ENCODE peak calls at places on chromosome 13, in ten cellular contexts. One of them, this sample, is unnamed.

GRCh38 chr13:62234780-62235530 is 819.3 kb upstream of the PCDH20 start:
- DNase-seq in AG09319: no peak
- DNase-seq in fibroblast of the aortic adventitia: no peak
- DNase-seq in HL-60: no peak
- DNase-seq in thoracic aorta: no peak
- DNase-seq in Calu3: no peak
- DNase-seq in heart right ventricle: no peak
- DNase-seq in right atrium auricular region: no peak
- DNase-seq in AG04450: no peak
- DNase-seq in mesothelial cell of epicardium: no peak
- DNase-seq in this sample: no peak

GRCh38 chr13:105471683-105472082 is 1063.8 kb downstream of the EFNB2 start:
- DNase-seq in heart right ventricle: no peak
- DNase-seq in fibroblast of the aortic adventitia: peak; percentile 40
- DNase-seq in AG09319: no peak
- DNase-seq in thoracic aorta: no peak
- DNase-seq in AG04450: no peak
- DNase-seq in right atrium auricular region: no peak
- DNase-seq in mesothelial cell of epicardium: no peak
- DNase-seq in Calu3: no peak
- DNase-seq in HL-60: no peak
- DNase-seq in this sample: no peak

GRCh38 chr13:49791753-49792549 is 531 bp downstream of the KPNA3 start:
- DNase-seq in thoracic aorta: no peak
- DNase-seq in AG09319: no peak
- DNase-seq in HL-60: peak; percentile 48
- DNase-seq in Calu3: peak; percentile 28
- DNase-seq in right atrium auricular region: no peak
- DNase-seq in fibroblast of the aortic adventitia: peak; percentile 45
- DNase-seq in mesothelial cell of epicardium: peak; percentile 38
- DNase-seq in heart right ventricle: peak; percentile 56
- DNase-seq in AG04450: no peak
- DNase-seq in this sample: peak; percentile 58

GRCh38 chr13:45209229-45209628 is 8.4 kb upstream of the KCTD4 start:
- DNase-seq in heart right ventricle: no peak
- DNase-seq in AG04450: no peak
- DNase-seq in fibroblast of the aortic adventitia: peak; percentile 67
- DNase-seq in right atrium auricular region: no peak
- DNase-seq in Calu3: no peak
- DNase-seq in mesothelial cell of epicardium: no peak
- DNase-seq in thoracic aorta: no peak
- DNase-seq in AG09319: no peak
- DNase-seq in HL-60: peak; percentile 26
- DNase-seq in this sample: no peak

GRCh38 chr13:101474419-101474957 is 22.0 kb downstream of the ITGBL1 start:
- DNase-seq in mesothelial cell of epicardium: no peak
- DNase-seq in heart right ventricle: no peak
- DNase-seq in HL-60: no peak
- DNase-seq in right atrium auricular region: no peak
- DNase-seq in fibroblast of the aortic adventitia: peak; percentile 84
- DNase-seq in thoracic aorta: no peak
- DNase-seq in AG04450: peak; percentile 90
- DNase-seq in AG09319: peak; percentile 61
- DNase-seq in Calu3: peak; percentile 22
- DNase-seq in this sample: no peak

GRCh38 chr13:29918845-29919244 is 68.4 kb upstream of the UBL3 start:
- DNase-seq in heart right ventricle: no peak
- DNase-seq in right atrium auricular region: no peak
- DNase-seq in AG04450: no peak
- DNase-seq in thoracic aorta: no peak
- DNase-seq in AG09319: peak; percentile 61
- DNase-seq in fibroblast of the aortic adventitia: peak; percentile 86
- DNase-seq in HL-60: no peak
- DNase-seq in Calu3: peak; percentile 47
- DNase-seq in mesothelial cell of epicardium: no peak
- DNase-seq in this sample: no peak

GRCh38 chr13:41049480-41049879 is 11.8 kb upstream of the WBP4 start:
- DNase-seq in heart right ventricle: no peak
- DNase-seq in mesothelial cell of epicardium: no peak
- DNase-seq in thoracic aorta: no peak
- DNase-seq in HL-60: no peak
- DNase-seq in Calu3: no peak
- DNase-seq in fibroblast of the aortic adventitia: peak; percentile 16
- DNase-seq in AG04450: no peak
- DNase-seq in right atrium auricular region: no peak
- DNase-seq in AG09319: no peak
- DNase-seq in this sample: no peak

GRCh38 chr13:41188584-41188983 is 5.8 kb downstream of the KBTBD7 start:
- DNase-seq in AG04450: peak; percentile 49
- DNase-seq in fibroblast of the aortic adventitia: peak; percentile 4
- DNase-seq in AG09319: no peak
- DNase-seq in mesothelial cell of epicardium: no peak
- DNase-seq in HL-60: no peak
- DNase-seq in right atrium auricular region: no peak
- DNase-seq in Calu3: no peak
- DNase-seq in heart right ventricle: no peak
- DNase-seq in thoracic aorta: no peak
- DNase-seq in this sample: no peak

GRCh38 chr13:59679239-59679638 is 484.5 kb downstream of the DIAPH3 start:
- DNase-seq in AG09319: no peak
- DNase-seq in HL-60: no peak
- DNase-seq in AG04450: no peak
- DNase-seq in heart right ventricle: no peak
- DNase-seq in Calu3: no peak
- DNase-seq in fibroblast of the aortic adventitia: no peak
- DNase-seq in right atrium auricular region: no peak
- DNase-seq in thoracic aorta: no peak
- DNase-seq in mesothelial cell of epicardium: no peak
- DNase-seq in this sample: no peak

GRCh38 chr13:37595162-37595561 is 3.4 kb downstream of the POSTN start:
- DNase-seq in HL-60: no peak
- DNase-seq in thoracic aorta: no peak
- DNase-seq in AG04450: no peak
- DNase-seq in Calu3: no peak
- DNase-seq in right atrium auricular region: no peak
- DNase-seq in fibroblast of the aortic adventitia: peak; percentile 92
- DNase-seq in heart right ventricle: no peak
- DNase-seq in mesothelial cell of epicardium: no peak
- DNase-seq in AG09319: no peak
- DNase-seq in this sample: no peak

GRCh38 chr13:32895296-32895695 is 120.9 kb upstream of the KL start:
- DNase-seq in thoracic aorta: no peak
- DNase-seq in mesothelial cell of epicardium: no peak
- DNase-seq in AG04450: no peak
- DNase-seq in heart right ventricle: no peak
- DNase-seq in fibroblast of the aortic adventitia: no peak
- DNase-seq in Calu3: no peak
- DNase-seq in HL-60: peak; percentile 80
- DNase-seq in right atrium auricular region: no peak
- DNase-seq in AG09319: no peak
- DNase-seq in this sample: no peak

GRCh38 chr13:107441279-107441678 is 774.1 kb downstream of the LIG4 start:
- DNase-seq in mesothelial cell of epicardium: no peak
- DNase-seq in right atrium auricular region: no peak
- DNase-seq in heart right ventricle: no peak
- DNase-seq in fibroblast of the aortic adventitia: peak; percentile 22
- DNase-seq in thoracic aorta: no peak
- DNase-seq in AG04450: peak; percentile 36
- DNase-seq in Calu3: no peak
- DNase-seq in HL-60: no peak
- DNase-seq in AG09319: no peak
- DNase-seq in this sample: no peak

GRCh38 chr13:60009300-60010248 is 154.2 kb downstream of the DIAPH3 start:
- DNase-seq in thoracic aorta: no peak
- DNase-seq in AG04450: no peak
- DNase-seq in right atrium auricular region: no peak
- DNase-seq in Calu3: peak; percentile 7
- DNase-seq in HL-60: no peak
- DNase-seq in fibroblast of the aortic adventitia: no peak
- DNase-seq in mesothelial cell of epicardium: no peak
- DNase-seq in AG09319: no peak
- DNase-seq in heart right ventricle: peak; percentile 6
- DNase-seq in this sample: peak; percentile 17

GRCh38 chr13:97945792-97946419 is 7.6 kb upstream of the IPO5 start:
- DNase-seq in heart right ventricle: no peak
- DNase-seq in fibroblast of the aortic adventitia: no peak
- DNase-seq in HL-60: no peak
- DNase-seq in thoracic aorta: no peak
- DNase-seq in mesothelial cell of epicardium: no peak
- DNase-seq in AG09319: no peak
- DNase-seq in right atrium auricular region: no peak
- DNase-seq in AG04450: no peak
- DNase-seq in Calu3: no peak
- DNase-seq in this sample: no peak
- TF ChIP-seq CTCF in heart right ventricle: no peak
- TF ChIP-seq CTCF in fibroblast of the aortic adventitia: peak; percentile 16
- TF ChIP-seq CTCF in HL-60: no peak
- TF ChIP-seq CTCF in thoracic aorta: no peak
- TF ChIP-seq CTCF in mesothelial cell of epicardium: no peak
- TF ChIP-seq CTCF in AG09319: no peak
- TF ChIP-seq CTCF in right atrium auricular region: no peak
- TF ChIP-seq CTCF in AG04450: no peak
- TF ChIP-seq CTCF in Calu3: no peak
- TF ChIP-seq CTCF in this sample: no peak

GRCh38 chr13:113800576-113800926 is 41.5 kb downstream of the TMEM255B start:
- DNase-seq in mesothelial cell of epicardium: no peak
- DNase-seq in heart right ventricle: no peak
- DNase-seq in AG04450: no peak
- DNase-seq in thoracic aorta: no peak
- DNase-seq in right atrium auricular region: no peak
- DNase-seq in fibroblast of the aortic adventitia: no peak
- DNase-seq in HL-60: no peak
- DNase-seq in Calu3: no peak
- DNase-seq in AG09319: no peak
- DNase-seq in this sample: no peak

GRCh38 chr13:113801289-113801961 is 42.4 kb downstream of the TMEM255B start:
- DNase-seq in heart right ventricle: no peak
- DNase-seq in fibroblast of the aortic adventitia: no peak
- DNase-seq in HL-60: no peak
- DNase-seq in mesothelial cell of epicardium: no peak
- DNase-seq in right atrium auricular region: no peak
- DNase-seq in Calu3: no peak
- DNase-seq in AG04450: no peak
- DNase-seq in AG09319: no peak
- DNase-seq in thoracic aorta: no peak
- DNase-seq in this sample: no peak

GRCh38 chr13:113802761-113803160 is 43.7 kb downstream of the TMEM255B start:
- DNase-seq in thoracic aorta: no peak
- DNase-seq in heart right ventricle: no peak
- DNase-seq in mesothelial cell of epicardium: no peak
- DNase-seq in Calu3: no peak
- DNase-seq in right atrium auricular region: no peak
- DNase-seq in AG09319: no peak
- DNase-seq in AG04450: no peak
- DNase-seq in fibroblast of the aortic adventitia: no peak
- DNase-seq in HL-60: peak; percentile 42
- DNase-seq in this sample: no peak

GRCh38 chr13:113803409-113804016 is 44.5 kb downstream of the TMEM255B start:
- DNase-seq in HL-60: no peak
- DNase-seq in right atrium auricular region: no peak
- DNase-seq in thoracic aorta: no peak
- DNase-seq in fibroblast of the aortic adventitia: no peak
- DNase-seq in heart right ventricle: no peak
- DNase-seq in Calu3: no peak
- DNase-seq in mesothelial cell of epicardium: no peak
- DNase-seq in AG09319: no peak
- DNase-seq in AG04450: no peak
- DNase-seq in this sample: no peak

GRCh38 chr13:113802090-113802531 is 43.1 kb downstream of the TMEM255B start:
- DNase-seq in AG09319: peak; percentile 39
- DNase-seq in AG04450: peak; percentile 54
- DNase-seq in heart right ventricle: peak; percentile 46
- DNase-seq in fibroblast of the aortic adventitia: peak; percentile 64
- DNase-seq in Calu3: no peak
- DNase-seq in right atrium auricular region: no peak
- DNase-seq in HL-60: peak; percentile 48
- DNase-seq in mesothelial cell of epicardium: no peak
- DNase-seq in thoracic aorta: no peak
- DNase-seq in this sample: no peak
- TF ChIP-seq CTCF in AG09319: peak; percentile 3
- TF ChIP-seq CTCF in AG04450: peak; percentile 24
- TF ChIP-seq CTCF in heart right ventricle: no peak
- TF ChIP-seq CTCF in fibroblast of the aortic adventitia: no peak
- TF ChIP-seq CTCF in Calu3: no peak
- TF ChIP-seq CTCF in right atrium auricular region: no peak
- TF ChIP-seq CTCF in HL-60: no peak
- TF ChIP-seq CTCF in mesothelial cell of epicardium: no peak
- TF ChIP-seq CTCF in thoracic aorta: no peak
- TF ChIP-seq CTCF in this sample: no peak

GRCh38 chr13:75305057-75305456 is 176.9 kb downstream of the TBC1D4 start:
- DNase-seq in thoracic aorta: no peak
- DNase-seq in mesothelial cell of epicardium: no peak
- DNase-seq in AG09319: no peak
- DNase-seq in fibroblast of the aortic adventitia: peak; percentile 77
- DNase-seq in Calu3: no peak
- DNase-seq in right atrium auricular region: no peak
- DNase-seq in AG04450: no peak
- DNase-seq in HL-60: no peak
- DNase-seq in heart right ventricle: no peak
- DNase-seq in this sample: no peak
- TF ChIP-seq CTCF in thoracic aorta: no peak
- TF ChIP-seq CTCF in mesothelial cell of epicardium: no peak
- TF ChIP-seq CTCF in AG09319: no peak
- TF ChIP-seq CTCF in fibroblast of the aortic adventitia: no peak
- TF ChIP-seq CTCF in Calu3: no peak
- TF ChIP-seq CTCF in right atrium auricular region: no peak
- TF ChIP-seq CTCF in AG04450: no peak
- TF ChIP-seq CTCF in HL-60: no peak
- TF ChIP-seq CTCF in heart right ventricle: no peak
- TF ChIP-seq CTCF in this sample: no peak

GRCh38 chr13:27125357-27126282 is 46.0 kb downstream of the USP12 start:
- DNase-seq in thoracic aorta: no peak
- DNase-seq in AG04450: no peak
- DNase-seq in Calu3: no peak
- DNase-seq in heart right ventricle: no peak
- DNase-seq in right atrium auricular region: no peak
- DNase-seq in mesothelial cell of epicardium: no peak
- DNase-seq in AG09319: no peak
- DNase-seq in HL-60: no peak
- DNase-seq in fibroblast of the aortic adventitia: no peak
- DNase-seq in this sample: no peak

GRCh38 chr13:27128825-27129627 is 42.6 kb downstream of the USP12 start:
- DNase-seq in AG04450: no peak
- DNase-seq in mesothelial cell of epicardium: no peak
- DNase-seq in HL-60: no peak
- DNase-seq in right atrium auricular region: no peak
- DNase-seq in AG09319: no peak
- DNase-seq in fibroblast of the aortic adventitia: no peak
- DNase-seq in thoracic aorta: no peak
- DNase-seq in Calu3: no peak
- DNase-seq in heart right ventricle: no peak
- DNase-seq in this sample: no peak

GRCh38 chr13:27124571-27124970 is 47.0 kb downstream of the USP12 start:
- DNase-seq in Calu3: no peak
- DNase-seq in right atrium auricular region: no peak
- DNase-seq in AG04450: no peak
- DNase-seq in thoracic aorta: no peak
- DNase-seq in AG09319: no peak
- DNase-seq in heart right ventricle: no peak
- DNase-seq in fibroblast of the aortic adventitia: no peak
- DNase-seq in HL-60: no peak
- DNase-seq in mesothelial cell of epicardium: no peak
- DNase-seq in this sample: no peak

GRCh38 chr13:27130223-27131015 is 41.2 kb downstream of the USP12 start:
- DNase-seq in right atrium auricular region: no peak
- DNase-seq in HL-60: no peak
- DNase-seq in AG04450: no peak
- DNase-seq in thoracic aorta: no peak
- DNase-seq in Calu3: no peak
- DNase-seq in heart right ventricle: no peak
- DNase-seq in AG09319: no peak
- DNase-seq in mesothelial cell of epicardium: no peak
- DNase-seq in fibroblast of the aortic adventitia: peak; percentile 88
- DNase-seq in this sample: no peak

GRCh38 chr13:27126877-27127276 is 44.7 kb downstream of the USP12 start:
- DNase-seq in AG04450: no peak
- DNase-seq in mesothelial cell of epicardium: no peak
- DNase-seq in fibroblast of the aortic adventitia: no peak
- DNase-seq in heart right ventricle: no peak
- DNase-seq in right atrium auricular region: no peak
- DNase-seq in HL-60: no peak
- DNase-seq in AG09319: no peak
- DNase-seq in Calu3: no peak
- DNase-seq in thoracic aorta: no peak
- DNase-seq in this sample: no peak
- TF ChIP-seq CTCF in AG04450: no peak
- TF ChIP-seq CTCF in mesothelial cell of epicardium: no peak
- TF ChIP-seq CTCF in fibroblast of the aortic adventitia: no peak
- TF ChIP-seq CTCF in heart right ventricle: no peak
- TF ChIP-seq CTCF in right atrium auricular region: no peak
- TF ChIP-seq CTCF in HL-60: no peak
- TF ChIP-seq CTCF in AG09319: no peak
- TF ChIP-seq CTCF in Calu3: no peak
- TF ChIP-seq CTCF in thoracic aorta: no peak
- TF ChIP-seq CTCF in this sample: no peak

This sample was measured in natural killer cell.